ENCODE peak calls at places on chromosomes 1 and 21, in four cellular contexts. T, O, D and I are unnamed samples.

GRCh38 chr1:187465441-187465840 is 636.7 kb downstream of the PLA2G4A start:
- DNase-seq in T (no peak), O (no peak), D (no peak), I (no peak)

GRCh38 chr1:150567341-150567716 is 12.1 kb downstream of the MCL1 start:
- DNase-seq in T (peak), O (no peak), D (no peak), I (no peak)

GRCh38 chr1:156957634-156958033 is 37.2 kb downstream of the LRRC71 start:
- DNase-seq in T (no peak), O (no peak), D (no peak), I (no peak)

GRCh38 chr1:211653907-211654553 is 21.4 kb downstream of the NEK2 start:
- DNase-seq in T (no peak), O (no peak), D (no peak), I (no peak)

GRCh38 chr1:79043506-79043905 is 37.0 kb upstream of the ADGRL4 start:
- DNase-seq in T (no peak), O (no peak), D (no peak), I (no peak)

GRCh38 chr1:156006666-156007376 is 13.9 kb downstream of the SSR2 start:
- DNase-seq in T (no peak), O (no peak), D (no peak), I (no peak)

GRCh38 chr1:14486401-14487110 is 111.9 kb upstream of the KAZN start:
- DNase-seq in T (no peak), O (no peak), D (no peak), I (no peak)

GRCh38 chr1:228131736-228132135 is 8.3 kb upstream of the GUK1 start:
- DNase-seq in T (no peak), O (no peak), D (no peak), I (no peak)

GRCh38 chr21:15126948-15127347 is 62.1 kb upstream of the NRIP1 start:
- DNase-seq in T (no peak), O (no peak), D (no peak), I (no peak)

GRCh38 chr1:209802780-209803152 is 3.2 kb downstream of the IRF6 start:
- DNase-seq in T (no peak), O (no peak), D (no peak), I (no peak)

GRCh38 chr21:44400791-44401385 is 47.5 kb downstream of the TRPM2 start:
- DNase-seq in T (no peak), O (no peak), D (peak), I (no peak)

GRCh38 chr1:163774390-163774789 is 452.6 kb downstream of the NUF2 start:
- DNase-seq in T (no peak), O (no peak), D (no peak), I (no peak)

GRCh38 chr1:25952851-25953401 is 44.9 kb downstream of the PAFAH2 start:
- DNase-seq in T (no peak), O (no peak), D (no peak), I (no peak)

GRCh38 chr1:11701551-11701961 is 10.0 kb downstream of the DRAXIN start:
- DNase-seq in T (no peak), O (no peak), D (no peak), I (no peak)

GRCh38 chr1:70675737-70676156 is 264.7 kb downstream of the CTH start:
- DNase-seq in T (no peak), O (no peak), D (no peak), I (no peak)

GRCh38 chr1:95096218-95096841 is 20.8 kb upstream of the TLCD4 start:
- DNase-seq in T (no peak), O (no peak), D (no peak), I (no peak)

GRCh38 chr1:21524220-21524619 is 15.0 kb downstream of the ALPL start:
- DNase-seq in T (no peak), O (no peak), D (peak), I (no peak)

GRCh38 chr1:150154143-150154542 is 4.4 kb downstream of the PLEKHO1 start:
- DNase-seq in T (no peak), O (no peak), D (no peak), I (no peak)

GRCh38 chr1:209860293-209860881 is 32.6 kb downstream of the UTP25 start:
- DNase-seq in T (peak), O (peak), D (peak), I (peak)

GRCh38 chr1:244075247-244075722 is 24.2 kb downstream of the ZBTB18 start:
- DNase-seq in T (no peak), O (no peak), D (no peak), I (no peak)

GRCh38 chr1:76607712-76608111 is 259.6 kb upstream of the ST6GALNAC5 start:
- DNase-seq in T (no peak), O (no peak), D (no peak), I (no peak)

GRCh38 chr1:50852889-50853288 is 107.2 kb downstream of the FAF1 start:
- DNase-seq in T (no peak), O (no peak), D (no peak), I (no peak)

GRCh38 chr1:168958562-168959289 is 147.8 kb upstream of the ATP1B1 start:
- DNase-seq in T (no peak), O (no peak), D (no peak), I (no peak)

GRCh38 chr1:43276673-43277072 is 6.9 kb downstream of the TMEM125 start:
- DNase-seq in T (no peak), O (no peak), D (no peak), I (no peak)

GRCh38 chr1:4407851-4408250 is 246.6 kb upstream of the AJAP1 start:
- DNase-seq in T (no peak), O (no peak), D (no peak), I (no peak)